ENCODE peak calls at places on chromosome 18, in six cellular contexts. One of them, this sample, is unnamed.

GRCh38 chr18:9741821-9742541 is 33.9 kb downstream of the RAB31 start:
- DNase-seq in CD8-positive, alpha-beta T cell: no peak
- DNase-seq in heart right ventricle: peak
- DNase-seq in substantia nigra: no peak
- DNase-seq in caudate nucleus: no peak
- DNase-seq in hepatocyte: no peak
- DNase-seq in this sample: no peak

GRCh38 chr18:12911025-12911927 is 27.2 kb upstream of the PTPN2 start:
- DNase-seq in CD8-positive, alpha-beta T cell: peak
- DNase-seq in heart right ventricle: peak
- DNase-seq in substantia nigra: no peak
- DNase-seq in caudate nucleus: peak
- DNase-seq in hepatocyte: peak
- DNase-seq in this sample: no peak

GRCh38 chr18:79740741-79741700 is 56.7 kb upstream of the KCNG2 start:
- DNase-seq in CD8-positive, alpha-beta T cell: peak
- DNase-seq in heart right ventricle: no peak
- DNase-seq in substantia nigra: no peak
- DNase-seq in caudate nucleus: no peak
- DNase-seq in hepatocyte: no peak
- DNase-seq in this sample: no peak

GRCh38 chr18:72075040-72075439 is 469.1 kb downstream of the CBLN2 start:
- DNase-seq in CD8-positive, alpha-beta T cell: no peak
- DNase-seq in heart right ventricle: no peak
- DNase-seq in substantia nigra: no peak
- DNase-seq in caudate nucleus: no peak
- DNase-seq in hepatocyte: no peak
- DNase-seq in this sample: no peak

GRCh38 chr18:31042391-31043181 is at the start of gene DSC3:
- DNase-seq in CD8-positive, alpha-beta T cell: no peak
- DNase-seq in heart right ventricle: no peak
- DNase-seq in substantia nigra: no peak
- DNase-seq in caudate nucleus: no peak
- DNase-seq in hepatocyte: peak
- DNase-seq in this sample: peak

GRCh38 chr18:32771169-32771751 is 1.6 kb downstream of the KLHL14 start:
- DNase-seq in CD8-positive, alpha-beta T cell: no peak
- DNase-seq in heart right ventricle: no peak
- DNase-seq in substantia nigra: no peak
- DNase-seq in caudate nucleus: no peak
- DNase-seq in hepatocyte: peak
- DNase-seq in this sample: no peak

GRCh38 chr18:41906528-41907256 is 48.3 kb upstream of the PIK3C3 start:
- DNase-seq in CD8-positive, alpha-beta T cell: peak
- DNase-seq in heart right ventricle: no peak
- DNase-seq in substantia nigra: no peak
- DNase-seq in caudate nucleus: no peak
- DNase-seq in hepatocyte: peak
- DNase-seq in this sample: peak

GRCh38 chr18:21680148-21680547 is 24.4 kb downstream of the ABHD3 start:
- DNase-seq in CD8-positive, alpha-beta T cell: no peak
- DNase-seq in heart right ventricle: no peak
- DNase-seq in substantia nigra: no peak
- DNase-seq in caudate nucleus: no peak
- DNase-seq in hepatocyte: no peak
- DNase-seq in this sample: no peak

GRCh38 chr18:77899972-77900754 is 650.5 kb downstream of the GALR1 start:
- DNase-seq in CD8-positive, alpha-beta T cell: peak
- DNase-seq in heart right ventricle: peak
- DNase-seq in substantia nigra: no peak
- DNase-seq in caudate nucleus: peak
- DNase-seq in hepatocyte: peak
- DNase-seq in this sample: peak

GRCh38 chr18:70200286-70200685 is 5.2 kb downstream of the RTTN start:
- DNase-seq in CD8-positive, alpha-beta T cell: no peak
- DNase-seq in heart right ventricle: no peak
- DNase-seq in substantia nigra: no peak
- DNase-seq in caudate nucleus: no peak
- DNase-seq in hepatocyte: no peak
- DNase-seq in this sample: no peak

GRCh38 chr18:21330122-21330701 is 88.2 kb downstream of the GREB1L start:
- DNase-seq in CD8-positive, alpha-beta T cell: no peak
- DNase-seq in heart right ventricle: no peak
- DNase-seq in substantia nigra: no peak
- DNase-seq in caudate nucleus: no peak
- DNase-seq in hepatocyte: peak
- DNase-seq in this sample: peak

GRCh38 chr18:70195852-70196434 is 9.5 kb downstream of the RTTN start:
- DNase-seq in CD8-positive, alpha-beta T cell: no peak
- DNase-seq in heart right ventricle: no peak
- DNase-seq in substantia nigra: no peak
- DNase-seq in caudate nucleus: no peak
- DNase-seq in hepatocyte: peak
- DNase-seq in this sample: peak

GRCh38 chr18:24736686-24737085 is 276.2 kb downstream of the HRH4 start:
- DNase-seq in CD8-positive, alpha-beta T cell: no peak
- DNase-seq in heart right ventricle: no peak
- DNase-seq in substantia nigra: no peak
- DNase-seq in caudate nucleus: no peak
- DNase-seq in hepatocyte: no peak
- DNase-seq in this sample: no peak

GRCh38 chr18:10190564-10190963 is 263.9 kb upstream of the APCDD1 start:
- DNase-seq in CD8-positive, alpha-beta T cell: no peak
- DNase-seq in heart right ventricle: no peak
- DNase-seq in substantia nigra: no peak
- DNase-seq in caudate nucleus: no peak
- DNase-seq in hepatocyte: no peak
- DNase-seq in this sample: no peak

GRCh38 chr18:74013955-74014354 is 133.7 kb downstream of the FBXO15 start:
- DNase-seq in CD8-positive, alpha-beta T cell: no peak
- DNase-seq in heart right ventricle: no peak
- DNase-seq in substantia nigra: no peak
- DNase-seq in caudate nucleus: no peak
- DNase-seq in hepatocyte: no peak
- DNase-seq in this sample: peak

GRCh38 chr18:76259726-76260125 is 235.3 kb downstream of the ZNF516 start:
- DNase-seq in CD8-positive, alpha-beta T cell: no peak
- DNase-seq in heart right ventricle: no peak
- DNase-seq in substantia nigra: no peak
- DNase-seq in caudate nucleus: no peak
- DNase-seq in hepatocyte: no peak
- DNase-seq in this sample: no peak

GRCh38 chr18:44946529-44947113 is 265.9 kb downstream of the SETBP1 start:
- DNase-seq in CD8-positive, alpha-beta T cell: no peak
- DNase-seq in heart right ventricle: no peak
- DNase-seq in substantia nigra: no peak
- DNase-seq in caudate nucleus: no peak
- DNase-seq in hepatocyte: no peak
- DNase-seq in this sample: no peak

GRCh38 chr18:73793386-73793785 is 354.2 kb downstream of the FBXO15 start:
- DNase-seq in CD8-positive, alpha-beta T cell: no peak
- DNase-seq in heart right ventricle: no peak
- DNase-seq in substantia nigra: no peak
- DNase-seq in caudate nucleus: no peak
- DNase-seq in hepatocyte: peak
- DNase-seq in this sample: peak

GRCh38 chr18:25350561-25351201 is 1.3 kb downstream of the ZNF521 start:
- DNase-seq in CD8-positive, alpha-beta T cell: peak
- DNase-seq in heart right ventricle: peak
- DNase-seq in substantia nigra: peak
- DNase-seq in caudate nucleus: peak
- DNase-seq in hepatocyte: peak
- DNase-seq in this sample: no peak

GRCh38 chr18:11946756-11947155 is 34.6 kb upstream of the IMPA2 start:
- DNase-seq in CD8-positive, alpha-beta T cell: no peak
- DNase-seq in heart right ventricle: no peak
- DNase-seq in substantia nigra: no peak
- DNase-seq in caudate nucleus: no peak
- DNase-seq in hepatocyte: no peak
- DNase-seq in this sample: no peak

DNA sequence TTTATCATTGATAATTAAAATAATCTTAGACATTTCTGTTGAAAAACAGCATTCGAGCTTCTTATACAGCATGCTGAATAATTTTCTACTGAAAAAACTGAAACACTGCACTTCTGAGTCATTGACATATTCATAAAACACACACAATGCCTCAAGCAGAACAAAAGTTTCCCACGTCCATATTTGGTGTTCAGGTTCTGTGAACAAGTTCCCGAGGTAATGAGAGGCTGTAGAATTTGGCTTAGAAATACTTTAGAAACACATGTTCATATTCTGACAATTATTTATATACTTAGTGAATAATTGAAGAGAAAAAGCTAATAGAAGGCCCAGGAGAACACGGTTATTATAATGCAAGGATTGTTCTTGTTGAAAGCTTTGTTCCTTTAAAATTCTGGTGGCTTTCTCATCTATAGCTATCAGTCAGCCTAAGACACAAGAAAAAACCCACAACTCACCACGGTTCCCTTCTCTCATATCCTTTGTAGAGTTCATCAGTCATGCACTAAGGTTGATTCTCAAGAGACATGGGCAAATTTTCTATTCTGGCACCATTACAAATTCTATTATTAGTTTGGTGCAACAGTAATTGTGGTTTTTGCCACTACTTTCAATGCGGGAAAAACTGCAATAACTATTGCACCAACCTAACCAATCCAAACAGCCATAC is 194.4 kb downstream of the TMX3 start:
- DNase-seq in CD8-positive, alpha-beta T cell: no peak
- DNase-seq in heart right ventricle: no peak
- DNase-seq in substantia nigra: no peak
- DNase-seq in caudate nucleus: no peak
- DNase-seq in hepatocyte: no peak
- DNase-seq in this sample: no peak
- H3K27ac ChIP-seq in CD8-positive, alpha-beta T cell: no peak
- H3K27ac ChIP-seq in heart right ventricle: no peak
- H3K27ac ChIP-seq in substantia nigra: no peak
- H3K27ac ChIP-seq in caudate nucleus: no peak
- H3K27ac ChIP-seq in hepatocyte: no peak
- H3K27ac ChIP-seq in this sample: no peak

DNA sequence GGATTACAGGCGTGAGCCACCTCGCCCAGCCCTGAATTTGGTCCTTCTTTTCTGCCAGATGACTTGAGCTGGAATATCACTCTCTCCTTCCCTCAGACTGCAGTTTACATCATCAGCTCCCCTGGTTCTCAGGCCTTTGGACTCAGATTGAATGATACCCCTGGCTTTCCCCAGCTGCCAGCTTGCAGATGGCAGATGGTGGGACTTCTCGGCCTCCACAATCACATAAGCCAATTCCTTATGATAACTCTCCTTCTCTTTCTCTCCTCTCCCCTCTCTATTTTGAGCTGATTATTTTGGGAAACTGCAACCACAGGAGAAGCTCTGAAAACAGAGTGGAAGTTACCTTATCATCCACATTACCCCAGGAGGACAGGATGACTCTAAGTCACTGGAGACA is 33.4 kb upstream of the ATP8B1 start:
- DNase-seq in CD8-positive, alpha-beta T cell: no peak
- DNase-seq in heart right ventricle: no peak
- DNase-seq in substantia nigra: no peak
- DNase-seq in caudate nucleus: no peak
- DNase-seq in hepatocyte: no peak
- DNase-seq in this sample: no peak
- H3K27ac ChIP-seq in CD8-positive, alpha-beta T cell: no peak
- H3K27ac ChIP-seq in heart right ventricle: no peak
- H3K27ac ChIP-seq in substantia nigra: no peak
- H3K27ac ChIP-seq in caudate nucleus: no peak
- H3K27ac ChIP-seq in hepatocyte: no peak
- H3K27ac ChIP-seq in this sample: no peak

GRCh38 chr18:7877609-7878008 is 310.5 kb downstream of the PTPRM start:
- DNase-seq in CD8-positive, alpha-beta T cell: no peak
- DNase-seq in heart right ventricle: no peak
- DNase-seq in substantia nigra: no peak
- DNase-seq in caudate nucleus: no peak
- DNase-seq in hepatocyte: peak
- DNase-seq in this sample: no peak
- H3K27ac ChIP-seq in CD8-positive, alpha-beta T cell: no peak
- H3K27ac ChIP-seq in heart right ventricle: no peak
- H3K27ac ChIP-seq in substantia nigra: no peak
- H3K27ac ChIP-seq in caudate nucleus: no peak
- H3K27ac ChIP-seq in hepatocyte: peak
- H3K27ac ChIP-seq in this sample: no peak

DNA sequence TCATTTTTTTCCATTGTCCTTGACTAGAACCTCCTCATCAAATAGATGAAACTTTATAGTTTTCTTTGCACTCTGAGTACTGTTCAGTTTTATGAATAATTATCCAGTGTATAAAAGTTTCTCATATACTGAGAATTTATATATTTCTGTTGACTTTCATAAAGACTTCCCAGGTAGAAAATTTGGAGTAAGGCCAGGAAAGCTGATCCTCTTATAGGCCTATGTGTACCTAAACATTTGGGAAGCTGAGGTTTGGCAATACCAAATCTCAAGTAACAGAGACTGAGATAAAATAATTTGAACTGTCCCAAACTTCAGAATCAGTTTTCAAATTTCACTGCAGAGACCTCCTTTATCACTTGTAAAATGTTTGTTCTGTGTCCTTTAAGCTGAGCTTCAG is 43.4 kb downstream of the CCDC102B start:
- DNase-seq in CD8-positive, alpha-beta T cell: no peak
- DNase-seq in heart right ventricle: no peak
- DNase-seq in substantia nigra: no peak
- DNase-seq in caudate nucleus: no peak
- DNase-seq in hepatocyte: no peak
- DNase-seq in this sample: no peak
- H3K27ac ChIP-seq in CD8-positive, alpha-beta T cell: no peak
- H3K27ac ChIP-seq in heart right ventricle: peak
- H3K27ac ChIP-seq in substantia nigra: no peak
- H3K27ac ChIP-seq in caudate nucleus: no peak
- H3K27ac ChIP-seq in hepatocyte: peak
- H3K27ac ChIP-seq in this sample: peak

GRCh38 chr18:58004317-58004716 is 39.7 kb upstream of the NEDD4L start:
- DNase-seq in CD8-positive, alpha-beta T cell: no peak
- DNase-seq in heart right ventricle: no peak
- DNase-seq in substantia nigra: no peak
- DNase-seq in caudate nucleus: no peak
- DNase-seq in hepatocyte: no peak
- DNase-seq in this sample: peak
- H3K27ac ChIP-seq in CD8-positive, alpha-beta T cell: no peak
- H3K27ac ChIP-seq in heart right ventricle: no peak
- H3K27ac ChIP-seq in substantia nigra: no peak
- H3K27ac ChIP-seq in caudate nucleus: no peak
- H3K27ac ChIP-seq in hepatocyte: no peak
- H3K27ac ChIP-seq in this sample: no peak

DNA sequence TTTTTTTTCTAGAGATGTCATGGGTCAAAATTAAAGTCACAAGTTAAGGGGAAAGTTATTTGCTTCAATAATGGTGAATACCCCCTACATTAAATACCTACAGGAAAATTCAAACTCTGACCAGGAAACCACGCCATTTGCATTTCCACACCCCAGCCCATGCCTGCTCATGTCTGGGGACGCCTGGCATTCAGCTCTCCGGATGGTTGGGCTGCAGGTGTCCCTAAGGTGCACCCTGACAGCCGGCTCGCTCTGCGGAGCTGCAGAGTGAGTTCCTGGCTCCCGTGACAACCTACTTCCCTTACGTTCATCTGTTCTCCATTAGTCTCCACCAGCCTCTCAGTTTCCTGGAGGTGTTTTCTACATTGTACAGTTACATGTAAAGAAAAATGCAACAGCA is 122.7 kb upstream of the RIOK3 start:
- DNase-seq in CD8-positive, alpha-beta T cell: no peak
- DNase-seq in heart right ventricle: no peak
- DNase-seq in substantia nigra: no peak
- DNase-seq in caudate nucleus: no peak
- DNase-seq in hepatocyte: no peak
- DNase-seq in this sample: no peak
- H3K27ac ChIP-seq in CD8-positive, alpha-beta T cell: no peak
- H3K27ac ChIP-seq in heart right ventricle: no peak
- H3K27ac ChIP-seq in substantia nigra: no peak
- H3K27ac ChIP-seq in caudate nucleus: no peak
- H3K27ac ChIP-seq in hepatocyte: no peak
- H3K27ac ChIP-seq in this sample: no peak

GRCh38 chr18:56889621-56890020 is 238.5 kb downstream of the WDR7 start:
- DNase-seq in CD8-positive, alpha-beta T cell: no peak
- DNase-seq in heart right ventricle: no peak
- DNase-seq in substantia nigra: no peak
- DNase-seq in caudate nucleus: no peak
- DNase-seq in hepatocyte: no peak
- DNase-seq in this sample: no peak
- H3K27ac ChIP-seq in CD8-positive, alpha-beta T cell: no peak
- H3K27ac ChIP-seq in heart right ventricle: no peak
- H3K27ac ChIP-seq in substantia nigra: no peak
- H3K27ac ChIP-seq in caudate nucleus: no peak
- H3K27ac ChIP-seq in hepatocyte: no peak
- H3K27ac ChIP-seq in this sample: no peak

This sample was measured in RWPE1.